ENCODE peak calls at places on chromosomes 2 and 18, in seven cellular contexts. B is COLO829; K is fibroblast of lung; F is SK-MEL-5; O is activated CD4-positive, alpha-beta T cell treated with anti-CD3 and anti-CD28 coated beads, Interleukin-2, amount 50 U/mL, for 4 hours; N is stomach; P is H7. U is an unnamed sample.

GRCh38 chr2:199273043-199273647 is 184.6 kb downstream of the SATB2 start:
- DNase-seq in F (no peak), P (no peak), B (peak), O (no peak), K (peak), N (no peak), U (no peak)

GRCh38 chr2:218425531-218425930 is 6.6 kb downstream of the VIL1 start:
- DNase-seq in K (no peak), P (peak), O (no peak), F (no peak), B (no peak), N (no peak), U (no peak)

GRCh38 chr2:148813603-148814065 is 61.4 kb upstream of the KIF5C start:
- DNase-seq in N (peak), F (no peak), B (no peak), K (no peak), O (peak), P (peak), U (no peak)

GRCh38 chr2:145958611-145959010 is 1438.7 kb upstream of the ZEB2 start:
- DNase-seq in N (no peak), K (no peak), F (peak), P (no peak), O (no peak), B (no peak), U (no peak)

GRCh38 chr2:188835821-188836220 is 138.4 kb upstream of the COL3A1 start:
- DNase-seq in B (no peak), K (no peak), P (no peak), O (no peak), N (no peak), F (no peak), U (no peak)

GRCh38 chr2:129285012-129285411 is 694.5 kb upstream of the RAB6C start:
- DNase-seq in N (no peak), F (no peak), O (no peak), B (no peak), P (no peak), K (no peak), U (no peak)

GRCh38 chr2:174596994-174597346 is 634 bp downstream of the WIPF1 start:
- DNase-seq in P (no peak), N (no peak), F (no peak), B (no peak), K (no peak), O (no peak), U (no peak)

GRCh38 chr2:197079832-197080555 is 153.5 kb upstream of the PGAP1 start:
- DNase-seq in O (no peak), K (peak), N (no peak), P (no peak), F (no peak), B (no peak), U (no peak)

GRCh38 chr18:62715829-62716678 is 713 bp downstream of the PHLPP1 start:
- DNase-seq in B (no peak), F (peak), O (peak), K (peak), N (peak), P (peak), U (no peak)

GRCh38 chr2:88669371-88670214 is 21.9 kb upstream of the RPIA start:
- DNase-seq in F (peak), P (peak), N (peak), O (no peak), B (peak), K (peak), U (peak)